ENCODE peak calls at places on chromosome 4, in five cellular contexts. L, W, S, V and C are unnamed samples.

GRCh38 chr4:7857993-7858392 is 81.7 kb downstream of the AFAP1 start:
- DNase-seq in L (no peak), W (no peak), S (no peak), V (no peak), C (no peak)

GRCh38 chr4:56892686-56893085 is 15.0 kb upstream of the REST start:
- DNase-seq in L (no peak), W (no peak), S (no peak), V (no peak), C (no peak)

GRCh38 chr4:94880976-94881375 is 123.2 kb downstream of the BMPR1B start:
- DNase-seq in L (no peak), W (no peak), S (no peak), V (no peak), C (no peak)

GRCh38 chr4:174865418-174865985 is 36.5 kb upstream of the GLRA3 start:
- DNase-seq in L (no peak), W (no peak), S (no peak), V (no peak), C (no peak)

GRCh38 chr4:183971938-183972490 is 66.9 kb downstream of the STOX2 start:
- DNase-seq in L (no peak), W (no peak), S (no peak), V (no peak), C (no peak)

GRCh38 chr4:20333141-20333690 is 81.5 kb downstream of the SLIT2 start:
- DNase-seq in L (no peak), W (no peak), S (no peak), V (no peak), C (no peak)

GRCh38 chr4:81424336-81424735 is 47.4 kb downstream of the RASGEF1B start:
- DNase-seq in L (no peak), W (no peak), S (no peak), V (no peak), C (no peak)

GRCh38 chr4:109046549-109047171 is 255.8 kb downstream of the COL25A1 start:
- DNase-seq in L (no peak), W (no peak), S (peak), V (no peak), C (no peak)

GRCh38 chr4:57109847-57110634 is at the start of gene IGFBP7:
- DNase-seq in L (no peak), W (no peak), S (no peak), V (no peak), C (peak)

GRCh38 chr4:8269535-8270417 is at the start of gene HTRA3:
- DNase-seq in L (no peak), W (no peak), S (no peak), V (no peak), C (peak)

GRCh38 chr4:41009411-41009810 is 204.9 kb downstream of the APBB2 start:
- DNase-seq in L (no peak), W (no peak), S (peak), V (no peak), C (peak)

GRCh38 chr4:108502366-108502765 is 118.0 kb upstream of the RPL34 start:
- DNase-seq in L (no peak), W (no peak), S (peak), V (peak), C (peak)

GRCh38 chr4:71206763-71207162 is 132.1 kb upstream of the SLC4A4 start:
- DNase-seq in L (no peak), W (no peak), S (no peak), V (no peak), C (no peak)

GRCh38 chr4:142648378-142648777 is 197.7 kb downstream of the INPP4B start:
- DNase-seq in L (no peak), W (no peak), S (no peak), V (no peak), C (no peak)

GRCh38 chr4:85409251-85409650 is 65.7 kb upstream of the ARHGAP24 start:
- DNase-seq in L (no peak), W (no peak), S (no peak), V (peak), C (no peak)

GRCh38 chr4:138507527-138507926 is 265.4 kb upstream of the SLC7A11 start:
- DNase-seq in L (no peak), W (no peak), S (no peak), V (peak), C (no peak)

GRCh38 chr4:25923745-25924144 is 9.7 kb downstream of the SMIM20 start:
- DNase-seq in L (no peak), W (no peak), S (no peak), V (no peak), C (peak)

GRCh38 chr4:38266616-38267015 is 306.4 kb downstream of the PTTG2 start:
- DNase-seq in L (no peak), W (no peak), S (peak), V (peak), C (peak)

GRCh38 chr4:172698256-172698655 is 470.4 kb upstream of the GALNT7 start:
- DNase-seq in L (no peak), W (no peak), S (peak), V (no peak), C (no peak)

GRCh38 chr4:6468376-6468775 is 4.0 kb downstream of the PPP2R2C start:
- DNase-seq in L (peak), W (no peak), S (no peak), V (no peak), C (no peak)

GRCh38 chr4:67746797-67747495 is 7.2 kb downstream of the GNRHR start:
- DNase-seq in L (no peak), W (no peak), S (peak), V (no peak), C (peak)

GRCh38 chr4:53960843-53961242 is 103.6 kb downstream of the CHIC2 start:
- DNase-seq in L (no peak), W (no peak), S (no peak), V (no peak), C (no peak)